ENCODE peak calls at places on chromosome 13, in seven cellular contexts. One of them, this sample, is unnamed. For H3K4me1, the result is how much of the 10 kb centered on the place peaks cover.

GRCh38 chr13:39273953-39274352 is 235.7 kb downstream of the NHLRC3 start:
- DNase-seq in CD8-positive, alpha-beta T cell: no peak
- DNase-seq in mammary epithelial cell: no peak
- DNase-seq in MM.1S: no peak
- DNase-seq in lower lobe of right lung: no peak
- DNase-seq in ascending aorta: no peak
- DNase-seq in DND-41: no peak
- DNase-seq in this sample: peak

GRCh38 chr13:67070306-67070705 is 159.8 kb downstream of the PCDH9 start:
- DNase-seq in CD8-positive, alpha-beta T cell: no peak
- DNase-seq in mammary epithelial cell: no peak
- DNase-seq in MM.1S: no peak
- DNase-seq in lower lobe of right lung: no peak
- DNase-seq in ascending aorta: no peak
- DNase-seq in DND-41: no peak
- DNase-seq in this sample: no peak

GRCh38 chr13:112510002-112510780 is 77.8 kb downstream of the TUBGCP3 start:
- DNase-seq in CD8-positive, alpha-beta T cell: no peak
- DNase-seq in mammary epithelial cell: peak
- DNase-seq in MM.1S: peak
- DNase-seq in lower lobe of right lung: peak
- DNase-seq in ascending aorta: no peak
- DNase-seq in DND-41: peak
- DNase-seq in this sample: peak

GRCh38 chr13:77865588-77865987 is 53.0 kb downstream of the EDNRB start:
- DNase-seq in CD8-positive, alpha-beta T cell: no peak
- DNase-seq in mammary epithelial cell: no peak
- DNase-seq in MM.1S: no peak
- DNase-seq in lower lobe of right lung: no peak
- DNase-seq in ascending aorta: no peak
- DNase-seq in DND-41: no peak
- DNase-seq in this sample: no peak

GRCh38 chr13:102394158-102395053 is 7.4 kb downstream of the FGF14 start:
- DNase-seq in CD8-positive, alpha-beta T cell: peak
- DNase-seq in mammary epithelial cell: peak
- DNase-seq in MM.1S: peak
- DNase-seq in lower lobe of right lung: peak
- DNase-seq in ascending aorta: peak
- DNase-seq in DND-41: no peak
- DNase-seq in this sample: no peak

GRCh38 chr13:36919833-36920611 is at the start of gene SMAD9:
- DNase-seq in CD8-positive, alpha-beta T cell: no peak
- DNase-seq in mammary epithelial cell: peak
- DNase-seq in MM.1S: peak
- DNase-seq in lower lobe of right lung: peak
- DNase-seq in ascending aorta: no peak
- DNase-seq in DND-41: no peak
- DNase-seq in this sample: peak

GRCh38 chr13:33069365-33069764 is 53.1 kb downstream of the KL start:
- DNase-seq in CD8-positive, alpha-beta T cell: no peak
- DNase-seq in mammary epithelial cell: no peak
- DNase-seq in MM.1S: no peak
- DNase-seq in lower lobe of right lung: no peak
- DNase-seq in ascending aorta: no peak
- DNase-seq in DND-41: no peak
- DNase-seq in this sample: peak

GRCh38 chr13:94598281-94598680 is 2.3 kb upstream of the TGDS start:
- DNase-seq in CD8-positive, alpha-beta T cell: no peak
- DNase-seq in mammary epithelial cell: no peak
- DNase-seq in MM.1S: no peak
- DNase-seq in lower lobe of right lung: no peak
- DNase-seq in ascending aorta: no peak
- DNase-seq in DND-41: no peak
- DNase-seq in this sample: no peak

GRCh38 chr13:50131998-50132936 is 117.0 kb downstream of the KCNRG start:
- DNase-seq in CD8-positive, alpha-beta T cell: no peak
- DNase-seq in mammary epithelial cell: no peak
- DNase-seq in MM.1S: no peak
- DNase-seq in lower lobe of right lung: no peak
- DNase-seq in ascending aorta: no peak
- DNase-seq in DND-41: no peak
- DNase-seq in this sample: no peak

GRCh38 chr13:71864981-71865857 is 1.8 kb downstream of the DACH1 start:
- DNase-seq in CD8-positive, alpha-beta T cell: no peak
- DNase-seq in mammary epithelial cell: peak
- DNase-seq in MM.1S: no peak
- DNase-seq in lower lobe of right lung: peak
- DNase-seq in ascending aorta: no peak
- DNase-seq in DND-41: no peak
- DNase-seq in this sample: no peak

GRCh38 chr13:79225487-79226232 is 180.4 kb downstream of the RBM26 start:
- DNase-seq in CD8-positive, alpha-beta T cell: no peak
- DNase-seq in mammary epithelial cell: peak
- DNase-seq in MM.1S: no peak
- DNase-seq in lower lobe of right lung: no peak
- DNase-seq in ascending aorta: no peak
- DNase-seq in DND-41: no peak
- DNase-seq in this sample: peak

GRCh38 chr13:39656325-39656677 is 839 bp downstream of the COG6 start:
- DNase-seq in CD8-positive, alpha-beta T cell: no peak
- DNase-seq in mammary epithelial cell: peak
- DNase-seq in MM.1S: no peak
- DNase-seq in lower lobe of right lung: no peak
- DNase-seq in ascending aorta: no peak
- DNase-seq in DND-41: no peak
- DNase-seq in this sample: no peak

GRCh38 chr13:51895906-51896888 is 34.4 kb downstream of the CCDC70 start:
- DNase-seq in CD8-positive, alpha-beta T cell: no peak
- DNase-seq in mammary epithelial cell: peak
- DNase-seq in MM.1S: peak
- DNase-seq in lower lobe of right lung: peak
- DNase-seq in ascending aorta: no peak
- DNase-seq in DND-41: peak
- DNase-seq in this sample: peak

GRCh38 chr13:46586766-46587509 is 34.0 kb downstream of the LRCH1 start:
- DNase-seq in CD8-positive, alpha-beta T cell: no peak
- DNase-seq in mammary epithelial cell: no peak
- DNase-seq in MM.1S: no peak
- DNase-seq in lower lobe of right lung: no peak
- DNase-seq in ascending aorta: no peak
- DNase-seq in DND-41: no peak
- DNase-seq in this sample: no peak

GRCh38 chr13:46593403-46593802 is 40.4 kb downstream of the LRCH1 start:
- DNase-seq in CD8-positive, alpha-beta T cell: no peak
- DNase-seq in mammary epithelial cell: no peak
- DNase-seq in MM.1S: no peak
- DNase-seq in lower lobe of right lung: no peak
- DNase-seq in ascending aorta: no peak
- DNase-seq in DND-41: peak
- DNase-seq in this sample: no peak

GRCh38 chr13:33164331-33164730 is 121.2 kb downstream of the STARD13 start:
- DNase-seq in CD8-positive, alpha-beta T cell: no peak
- DNase-seq in mammary epithelial cell: no peak
- DNase-seq in MM.1S: no peak
- DNase-seq in lower lobe of right lung: no peak
- DNase-seq in ascending aorta: no peak
- DNase-seq in DND-41: no peak
- DNase-seq in this sample: no peak

GRCh38 chr13:63208811-63209210 is 1793.2 kb upstream of the PCDH20 start:
- DNase-seq in CD8-positive, alpha-beta T cell: no peak
- DNase-seq in mammary epithelial cell: no peak
- DNase-seq in MM.1S: no peak
- DNase-seq in lower lobe of right lung: no peak
- DNase-seq in ascending aorta: no peak
- DNase-seq in DND-41: no peak
- DNase-seq in this sample: no peak

DNA sequence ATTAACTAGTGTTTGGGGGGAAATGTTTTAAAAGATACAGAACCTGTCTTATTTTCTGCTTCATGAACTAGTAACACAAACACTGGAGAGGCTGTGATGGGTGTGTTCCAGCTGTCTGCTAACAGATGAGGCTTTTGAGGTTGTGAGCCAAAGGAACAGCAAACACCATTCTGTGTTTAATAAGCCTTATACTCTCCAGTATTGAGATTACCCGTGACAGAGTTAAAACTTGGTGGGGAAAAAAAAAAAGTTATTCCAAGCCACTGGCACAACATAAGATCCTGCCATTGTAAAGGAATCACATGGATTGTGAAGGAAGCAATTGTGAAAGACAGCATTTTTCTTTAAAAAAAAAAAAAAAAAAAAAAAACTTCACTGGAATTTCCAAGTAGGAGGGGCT is 48.4 kb downstream of the KCTD12 start:
- DNase-seq in CD8-positive, alpha-beta T cell: no peak
- DNase-seq in mammary epithelial cell: no peak
- DNase-seq in MM.1S: no peak
- DNase-seq in lower lobe of right lung: no peak
- DNase-seq in ascending aorta: no peak
- DNase-seq in DND-41: no peak
- DNase-seq in this sample: no peak
- H3K4me1 ChIP-seq in CD8-positive, alpha-beta T cell: under half
- H3K4me1 ChIP-seq in mammary epithelial cell: under half
- H3K4me1 ChIP-seq in MM.1S: under half
- H3K4me1 ChIP-seq in lower lobe of right lung: under half
- H3K4me1 ChIP-seq in ascending aorta: under half
- H3K4me1 ChIP-seq in DND-41: under half
- H3K4me1 ChIP-seq in this sample: under half

GRCh38 chr13:22077205-22077683 is 406.4 kb downstream of the FGF9 start:
- DNase-seq in CD8-positive, alpha-beta T cell: no peak
- DNase-seq in mammary epithelial cell: no peak
- DNase-seq in MM.1S: no peak
- DNase-seq in lower lobe of right lung: no peak
- DNase-seq in ascending aorta: no peak
- DNase-seq in DND-41: no peak
- DNase-seq in this sample: no peak

GRCh38 chr13:22074403-22074802 is 403.5 kb downstream of the FGF9 start:
- DNase-seq in CD8-positive, alpha-beta T cell: no peak
- DNase-seq in mammary epithelial cell: no peak
- DNase-seq in MM.1S: no peak
- DNase-seq in lower lobe of right lung: no peak
- DNase-seq in ascending aorta: no peak
- DNase-seq in DND-41: no peak
- DNase-seq in this sample: no peak

GRCh38 chr13:22076658-22077057 is 405.8 kb downstream of the FGF9 start:
- DNase-seq in CD8-positive, alpha-beta T cell: no peak
- DNase-seq in mammary epithelial cell: no peak
- DNase-seq in MM.1S: no peak
- DNase-seq in lower lobe of right lung: no peak
- DNase-seq in ascending aorta: no peak
- DNase-seq in DND-41: no peak
- DNase-seq in this sample: no peak

GRCh38 chr13:22077764-22078163 is 406.9 kb downstream of the FGF9 start:
- DNase-seq in CD8-positive, alpha-beta T cell: no peak
- DNase-seq in mammary epithelial cell: no peak
- DNase-seq in MM.1S: no peak
- DNase-seq in lower lobe of right lung: no peak
- DNase-seq in ascending aorta: no peak
- DNase-seq in DND-41: no peak
- DNase-seq in this sample: no peak

DNA sequence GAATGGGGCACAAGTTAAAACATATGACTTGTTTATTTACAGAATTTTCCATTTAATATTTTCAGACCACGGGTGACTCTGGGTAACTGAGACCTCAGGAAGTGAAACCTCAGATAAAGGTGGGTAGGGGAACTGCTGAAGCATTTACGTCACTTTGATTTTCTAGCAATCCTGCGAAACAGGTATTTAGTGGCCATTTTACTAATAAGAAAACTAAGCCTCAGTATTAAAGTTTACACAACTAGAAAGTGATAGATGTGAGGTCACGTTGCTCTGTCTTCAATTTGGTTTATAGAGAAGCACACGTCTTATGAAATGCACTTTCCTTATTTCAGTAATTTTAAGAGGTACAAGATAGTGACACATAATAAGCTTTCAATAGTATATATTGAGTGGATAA is 402.8 kb downstream of the FGF9 start:
- DNase-seq in CD8-positive, alpha-beta T cell: no peak
- DNase-seq in mammary epithelial cell: no peak
- DNase-seq in MM.1S: no peak
- DNase-seq in lower lobe of right lung: no peak
- DNase-seq in ascending aorta: no peak
- DNase-seq in DND-41: no peak
- DNase-seq in this sample: no peak
- H3K4me1 ChIP-seq in CD8-positive, alpha-beta T cell: under half
- H3K4me1 ChIP-seq in mammary epithelial cell: under half
- H3K4me1 ChIP-seq in MM.1S: under half
- H3K4me1 ChIP-seq in lower lobe of right lung: under half
- H3K4me1 ChIP-seq in ascending aorta: under half
- H3K4me1 ChIP-seq in DND-41: under half
- H3K4me1 ChIP-seq in this sample: under half

GRCh38 chr13:111261326-111261725 is 59.1 kb upstream of the TEX29 start:
- DNase-seq in CD8-positive, alpha-beta T cell: no peak
- DNase-seq in mammary epithelial cell: no peak
- DNase-seq in MM.1S: no peak
- DNase-seq in lower lobe of right lung: no peak
- DNase-seq in ascending aorta: no peak
- DNase-seq in DND-41: no peak
- DNase-seq in this sample: no peak

GRCh38 chr13:111258637-111259036 is 61.8 kb upstream of the TEX29 start:
- DNase-seq in CD8-positive, alpha-beta T cell: no peak
- DNase-seq in mammary epithelial cell: no peak
- DNase-seq in MM.1S: no peak
- DNase-seq in lower lobe of right lung: no peak
- DNase-seq in ascending aorta: no peak
- DNase-seq in DND-41: no peak
- DNase-seq in this sample: no peak

GRCh38 chr13:111256946-111257345 is 63.5 kb upstream of the TEX29 start:
- DNase-seq in CD8-positive, alpha-beta T cell: no peak
- DNase-seq in mammary epithelial cell: no peak
- DNase-seq in MM.1S: no peak
- DNase-seq in lower lobe of right lung: no peak
- DNase-seq in ascending aorta: no peak
- DNase-seq in DND-41: no peak
- DNase-seq in this sample: no peak

GRCh38 chr13:111256458-111256857 is 64.0 kb upstream of the TEX29 start:
- DNase-seq in CD8-positive, alpha-beta T cell: no peak
- DNase-seq in mammary epithelial cell: no peak
- DNase-seq in MM.1S: no peak
- DNase-seq in lower lobe of right lung: no peak
- DNase-seq in ascending aorta: no peak
- DNase-seq in DND-41: no peak
- DNase-seq in this sample: no peak

GRCh38 chr13:111259058-111259457 is 61.4 kb upstream of the TEX29 start:
- DNase-seq in CD8-positive, alpha-beta T cell: no peak
- DNase-seq in mammary epithelial cell: no peak
- DNase-seq in MM.1S: no peak
- DNase-seq in lower lobe of right lung: no peak
- DNase-seq in ascending aorta: no peak
- DNase-seq in DND-41: no peak
- DNase-seq in this sample: no peak
- H3K4me1 ChIP-seq in CD8-positive, alpha-beta T cell: under half
- H3K4me1 ChIP-seq in mammary epithelial cell: under half
- H3K4me1 ChIP-seq in MM.1S: under half
- H3K4me1 ChIP-seq in lower lobe of right lung: under half
- H3K4me1 ChIP-seq in ascending aorta: under half
- H3K4me1 ChIP-seq in DND-41: under half
- H3K4me1 ChIP-seq in this sample: under half

DNA sequence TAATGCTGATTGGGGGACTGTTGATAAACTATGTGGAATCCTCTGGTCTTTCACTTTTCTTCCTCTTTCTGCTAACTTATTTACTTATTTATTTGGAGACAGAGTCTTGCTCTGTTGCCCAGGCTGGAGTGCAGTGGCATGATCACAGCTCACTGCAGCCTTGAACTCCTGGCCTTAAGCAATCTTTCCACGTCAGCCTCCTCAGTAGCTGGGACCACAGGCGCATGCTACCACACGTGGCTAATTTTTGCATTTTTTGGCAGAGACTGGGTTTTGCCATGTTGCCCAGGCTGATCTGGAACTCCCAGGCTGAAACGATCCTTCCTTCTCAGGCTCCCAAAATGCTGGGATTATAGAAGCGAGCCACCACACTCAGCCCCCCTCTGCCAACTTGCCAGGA is 77.5 kb downstream of the ELF1 start:
- DNase-seq in CD8-positive, alpha-beta T cell: no peak
- DNase-seq in mammary epithelial cell: no peak
- DNase-seq in MM.1S: no peak
- DNase-seq in lower lobe of right lung: no peak
- DNase-seq in ascending aorta: no peak
- DNase-seq in DND-41: no peak
- DNase-seq in this sample: no peak
- H3K4me1 ChIP-seq in CD8-positive, alpha-beta T cell: under half
- H3K4me1 ChIP-seq in mammary epithelial cell: under half
- H3K4me1 ChIP-seq in MM.1S: under half
- H3K4me1 ChIP-seq in lower lobe of right lung: under half
- H3K4me1 ChIP-seq in ascending aorta: under half
- H3K4me1 ChIP-seq in DND-41: under half
- H3K4me1 ChIP-seq in this sample: under half

This sample was measured in PC-3.